ENCODE peak calls at places on chromosomes 11 and 22, in ten cellular contexts. B is neural progenitor cell, R is K562, I is stomach, E is AG09309, H is esophagus squamous epithelium, K is coronary artery, U is lower leg skin, T is testis, M is pancreas. A is an unnamed sample.

GRCh38 chr22:31497148-31497938 is 1.0 kb downstream of the SFI1 start:
- DNase-seq in M (no peak), H (no peak), I (no peak), B (no peak), K (no peak), U (no peak), T (no peak), R (no peak), E (no peak), A (no peak)

GRCh38 chr11:19703211-19703610 is 9.4 kb upstream of the NAV2 start:
- DNase-seq in T (no peak), B (no peak), M (no peak), I (no peak), K (no peak), E (no peak), U (no peak), H (no peak), R (no peak), A (peak; percentile 30)

GRCh38 chr22:41976070-41976901 is 7.0 kb downstream of the SEPTIN3 start:
- DNase-seq in U (no peak), K (no peak), R (peak; percentile 72), E (no peak), B (peak; percentile 81), M (peak; percentile 29), T (peak; percentile 37), H (no peak), I (peak; percentile 61), A (no peak)

GRCh38 chr11:76629133-76629852 is 41.3 kb downstream of the LRRC32 start:
- DNase-seq in T (no peak), E (no peak), R (no peak), B (no peak), K (no peak), I (no peak), M (no peak), U (peak; percentile 60), H (no peak), A (peak; percentile 79)

GRCh38 chr11:102807921-102808320 is 10.0 kb upstream of the MMP1 start:
- DNase-seq in I (peak; percentile 43), U (no peak), T (peak; percentile 41), K (no peak), R (peak; percentile 23), E (no peak), H (no peak), B (peak; percentile 77), M (no peak), A (no peak)

GRCh38 chr22:46678785-46679700 is 58.9 kb downstream of the GRAMD4 start:
- DNase-seq in R (no peak), T (no peak), I (no peak), K (no peak), H (no peak), U (no peak), B (no peak), E (no peak), M (no peak), A (peak; percentile 34)

GRCh38 chr22:22428222-22429098 is 80.1 kb downstream of the ZNF280B start:
- DNase-seq in K (no peak), H (no peak), B (no peak), E (no peak), I (no peak), T (no peak), U (no peak), M (no peak), R (no peak), A (no peak)

GRCh38 chr22:28075260-28075981 is 156.4 kb upstream of the PITPNB start:
- DNase-seq in H (no peak), R (no peak), U (peak; percentile 39), T (peak; percentile 20), K (no peak), M (peak; percentile 60), B (no peak), I (peak; percentile 62), E (peak; percentile 63), A (peak; percentile 87)

GRCh38 chr22:28670691-28671261 is 8.9 kb downstream of the TTC28 start:
- DNase-seq in E (no peak), K (no peak), M (peak; percentile 18), R (no peak), I (no peak), H (no peak), T (no peak), B (no peak), U (no peak), A (peak; percentile 31)

DNA sequence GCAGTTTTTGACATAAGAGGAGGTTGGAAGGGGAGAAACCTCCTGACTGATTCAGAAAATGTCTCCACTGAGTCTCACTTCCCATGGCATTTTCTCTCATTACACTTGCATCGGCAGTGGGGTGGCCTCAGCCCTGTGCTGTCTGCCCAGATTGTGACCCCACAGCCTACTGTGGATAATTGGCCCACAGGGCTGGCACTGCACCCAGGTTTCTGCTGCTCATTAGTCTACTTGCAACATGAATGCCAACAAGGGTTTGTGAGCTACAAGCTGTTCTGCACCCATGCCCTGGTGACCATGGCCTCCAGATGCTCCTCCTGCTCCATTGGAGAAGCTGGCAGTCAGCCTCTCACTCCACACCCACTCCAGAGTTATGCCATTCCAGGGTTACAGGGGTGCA is 296.0 kb downstream of the CTTN start:
- DNase-seq in U (no peak), E (no peak), R (no peak), M (no peak), B (no peak), T (no peak), I (no peak), H (no peak), K (no peak), A (no peak)
- H3K4me3 ChIP-seq in U (no peak overlapping the region), E (no peak overlapping the region), R (no peak overlapping the region), M (no peak overlapping the region), B (no peak overlapping the region), T (no peak overlapping the region), I (no peak overlapping the region), H (no peak overlapping the region), K (no peak overlapping the region), A (no peak overlapping the region)

DNA sequence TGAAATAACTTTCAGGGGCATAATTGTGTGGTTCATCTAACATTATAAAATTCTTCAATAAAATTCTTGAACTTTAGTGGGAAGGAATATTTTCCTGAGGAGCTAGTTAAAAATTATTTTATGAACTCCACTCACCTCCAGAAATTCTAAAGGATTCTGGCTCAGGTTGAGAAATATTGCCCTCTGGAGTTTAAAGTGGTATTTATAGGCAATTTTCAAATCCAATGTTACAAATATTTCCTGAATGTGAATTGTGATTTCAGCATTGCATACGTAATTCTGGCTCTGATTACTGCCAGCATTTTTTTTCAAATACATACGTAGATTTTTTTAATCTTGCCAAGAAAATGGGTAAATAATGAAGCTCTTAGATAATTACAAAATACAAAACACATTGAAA is 598.2 kb upstream of the ANO3 start:
- DNase-seq in E (no peak), B (no peak), T (no peak), R (no peak), U (no peak), M (no peak), H (no peak), I (no peak), K (no peak), A (no peak)
- TF ChIP-seq CTCF in E (no peak), B (peak; percentile 23), T (peak; percentile 8), R (no peak), U (no peak), M (peak; percentile 7), H (no peak), I (no peak), K (no peak), A (no peak)

GRCh38 chr11:66112041-66112491 is 42.0 kb downstream of the PACS1 start:
- DNase-seq in M (no peak), B (no peak), U (no peak), H (no peak), R (no peak), T (no peak), E (no peak), I (no peak), K (no peak), A (no peak)

GRCh38 chr11:66111158-66111557 is 41.1 kb downstream of the PACS1 start:
- DNase-seq in M (no peak), K (no peak), I (no peak), R (no peak), H (no peak), E (no peak), B (no peak), U (no peak), T (no peak), A (no peak)

GRCh38 chr11:66107600-66108151 is 37.6 kb downstream of the PACS1 start:
- DNase-seq in I (no peak), R (no peak), T (no peak), H (no peak), B (no peak), K (no peak), U (no peak), M (no peak), E (no peak), A (no peak)

GRCh38 chr11:66106786-66107599 is 36.9 kb downstream of the PACS1 start:
- DNase-seq in B (no peak), M (no peak), R (no peak), T (no peak), U (no peak), E (no peak), K (no peak), H (no peak), I (no peak), A (no peak)

GRCh38 chr11:66109294-66109693 is 39.2 kb downstream of the PACS1 start:
- DNase-seq in U (no peak), I (no peak), R (no peak), B (no peak), K (no peak), M (no peak), E (no peak), T (no peak), H (no peak), A (no peak)
- H3K4me3 ChIP-seq in U (no peak overlapping the region), I (no peak overlapping the region), R (no peak overlapping the region), B (no peak overlapping the region), K (no peak overlapping the region), M (no peak overlapping the region), E (no peak overlapping the region), T (no peak overlapping the region), H (no peak overlapping the region), A (no peak overlapping the region)

DNA sequence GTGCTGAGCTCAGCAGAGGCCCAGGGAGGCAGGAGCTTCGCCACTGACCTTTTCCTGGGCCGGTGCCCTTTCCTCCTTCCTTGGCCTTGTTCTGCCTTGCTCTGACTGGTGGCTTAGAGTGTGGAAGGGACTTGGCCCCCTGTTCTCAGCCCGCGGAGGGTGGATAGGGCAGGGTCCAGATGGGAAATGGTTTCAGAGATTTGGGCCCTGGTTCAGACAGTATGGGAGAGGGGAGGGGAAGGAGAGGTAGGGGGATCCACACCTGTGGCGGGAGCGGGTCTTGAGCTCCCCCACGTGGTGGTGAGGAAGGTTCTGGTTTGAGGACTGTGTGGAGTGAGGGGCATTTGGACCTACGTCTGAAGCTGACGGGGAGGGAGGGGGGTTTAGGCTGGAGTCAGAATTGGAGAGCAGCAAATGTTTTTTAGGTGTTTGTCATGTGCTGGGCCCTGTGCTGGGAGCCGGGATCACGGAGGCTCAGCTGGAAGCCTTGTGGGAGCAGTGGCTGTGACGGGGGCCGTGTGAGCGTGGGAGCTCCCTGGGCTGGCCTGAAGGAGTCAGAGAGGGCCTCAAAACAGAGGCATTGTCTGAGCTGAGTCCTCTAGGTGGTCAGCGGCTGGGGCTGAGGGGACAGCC is 27.2 kb downstream of the SHANK3 start:
- DNase-seq in T (no peak), M (no peak), B (peak; percentile 62), U (no peak), H (no peak), K (no peak), R (peak; percentile 34), I (no peak), E (no peak), A (no peak)
- TF ChIP-seq CTCF in T (no peak), M (no peak), B (peak; percentile 52), U (no peak), H (no peak), K (no peak), R (peak; percentile 56), I (no peak), E (no peak), A (peak; percentile 9)

GRCh38 chr11:72069200-72069599 is 11.1 kb downstream of the NUMA1 start:
- DNase-seq in M (no peak), I (no peak), E (no peak), R (no peak), B (no peak), H (no peak), K (no peak), U (no peak), T (no peak), A (peak; percentile 65)
- H3K4me3 ChIP-seq in M (no peak overlapping the region), I (no peak overlapping the region), E (no peak overlapping the region), R (no peak overlapping the region), B (no peak overlapping the region), H (no peak overlapping the region), K (peak overlapping the region; percentile 42), U (no peak overlapping the region), T (no peak overlapping the region), A (peak overlapping the region; percentile 43)

A was measured in AG10803.